ENCODE peak calls at places on chromosomes 13 and 19, in six cellular contexts. One of them, this sample, is unnamed.

GRCh38 chr19:13633109-13633508 is 126.8 kb upstream of the CACNA1A start:
- DNase-seq in dorsolateral prefrontal cortex: no peak
- DNase-seq in ACHN: peak; percentile 35
- DNase-seq in lung: no peak
- DNase-seq in H54: no peak
- DNase-seq in non-pigmented ciliary epithelial cell: no peak
- DNase-seq in this sample: no peak

GRCh38 chr19:52689804-52690394 is 44.9 kb downstream of the ZNF611 start:
- DNase-seq in dorsolateral prefrontal cortex: peak; percentile 10
- DNase-seq in ACHN: no peak
- DNase-seq in lung: peak; percentile 51
- DNase-seq in H54: no peak
- DNase-seq in non-pigmented ciliary epithelial cell: no peak
- DNase-seq in this sample: peak; percentile 18

GRCh38 chr19:41984961-41985360 is 9.1 kb downstream of the ATP1A3 start:
- DNase-seq in dorsolateral prefrontal cortex: no peak
- DNase-seq in ACHN: no peak
- DNase-seq in lung: no peak
- DNase-seq in H54: no peak
- DNase-seq in non-pigmented ciliary epithelial cell: no peak
- DNase-seq in this sample: no peak

GRCh38 chr13:73661687-73662425 is 472.3 kb downstream of the KLF12 start:
- DNase-seq in dorsolateral prefrontal cortex: no peak
- DNase-seq in ACHN: no peak
- DNase-seq in lung: no peak
- DNase-seq in H54: no peak
- DNase-seq in non-pigmented ciliary epithelial cell: no peak
- DNase-seq in this sample: no peak

GRCh38 chr19:10517760-10518443 is 655 bp upstream of the S1PR5 start:
- DNase-seq in dorsolateral prefrontal cortex: no peak
- DNase-seq in ACHN: peak; percentile 14
- DNase-seq in lung: no peak
- DNase-seq in H54: peak; percentile 83
- DNase-seq in non-pigmented ciliary epithelial cell: no peak
- DNase-seq in this sample: no peak

GRCh38 chr13:109330941-109331340 is 455.4 kb downstream of the IRS2 start:
- DNase-seq in dorsolateral prefrontal cortex: no peak
- DNase-seq in ACHN: no peak
- DNase-seq in lung: no peak
- DNase-seq in H54: no peak
- DNase-seq in non-pigmented ciliary epithelial cell: no peak
- DNase-seq in this sample: no peak

GRCh38 chr19:10421240-10421948 is 1.1 kb downstream of the PDE4A start:
- DNase-seq in dorsolateral prefrontal cortex: no peak
- DNase-seq in ACHN: no peak
- DNase-seq in lung: no peak
- DNase-seq in H54: no peak
- DNase-seq in non-pigmented ciliary epithelial cell: no peak
- DNase-seq in this sample: no peak

GRCh38 chr19:2787115-2787514 is 1.8 kb downstream of the THOP1 start:
- DNase-seq in dorsolateral prefrontal cortex: no peak
- DNase-seq in ACHN: no peak
- DNase-seq in lung: no peak
- DNase-seq in H54: no peak
- DNase-seq in non-pigmented ciliary epithelial cell: no peak
- DNase-seq in this sample: no peak

GRCh38 chr19:35913589-35913988 is 5.5 kb upstream of the TYROBP start:
- DNase-seq in dorsolateral prefrontal cortex: no peak
- DNase-seq in ACHN: no peak
- DNase-seq in lung: no peak
- DNase-seq in H54: no peak
- DNase-seq in non-pigmented ciliary epithelial cell: no peak
- DNase-seq in this sample: no peak

This sample was measured in glomerular endothelial cell.